ENCODE peak calls at places on chromosomes 3 and 15, in ten cellular contexts. O, J, S, P, N, B, H, Z, G and F are unnamed samples.

GRCh38 chr3:171654809-171655208 is 155.5 kb downstream of the PLD1 start:
- DNase-seq in B (no peak), H (no peak), N (no peak), G (no peak), Z (no peak), P (no peak), S (no peak), O (no peak), J (peak), F (no peak)

GRCh38 chr3:129676985-129677384 is 70.5 kb upstream of the PLXND1 start:
- DNase-seq in S (no peak), H (no peak), Z (no peak), J (no peak), G (no peak), P (no peak), N (no peak), B (no peak), O (no peak), F (no peak)

GRCh38 chr3:133547432-133548041 is 25.9 kb upstream of the CDV3 start:
- DNase-seq in B (no peak), N (no peak), Z (peak), S (no peak), J (no peak), H (peak), G (no peak), O (no peak), P (no peak), F (no peak)

GRCh38 chr3:30289324-30289723 is 317.1 kb upstream of the TGFBR2 start:
- DNase-seq in S (no peak), J (no peak), Z (no peak), O (no peak), H (no peak), N (no peak), B (no peak), G (no peak), P (no peak), F (peak)

GRCh38 chr3:79018671-79019136 is 749.1 kb downstream of the ROBO1 start:
- DNase-seq in Z (no peak), S (peak), J (peak), B (no peak), N (no peak), O (no peak), P (peak), H (peak), G (no peak), F (peak)

GRCh38 chr15:100372695-100373036 is 30.9 kb upstream of the ADAMTS17 start:
- DNase-seq in H (no peak), P (no peak), N (no peak), S (no peak), Z (no peak), B (no peak), O (no peak), G (no peak), J (no peak), F (no peak)

GRCh38 chr15:77538793-77539487 is 93.8 kb downstream of the LINGO1 start:
- DNase-seq in O (no peak), S (no peak), N (no peak), J (peak), H (peak), G (no peak), B (no peak), P (no peak), Z (no peak), F (no peak)

GRCh38 chr3:134309987-134310700 is 59.5 kb upstream of the RYK start:
- DNase-seq in Z (no peak), P (peak), N (no peak), S (no peak), O (no peak), J (no peak), B (no peak), H (no peak), G (no peak), F (peak)

GRCh38 chr3:130946876-130947275 is 53.0 kb downstream of the ATP2C1 start:
- DNase-seq in P (no peak), O (no peak), J (no peak), S (no peak), H (no peak), Z (no peak), N (no peak), B (no peak), G (no peak), F (no peak)

GRCh38 chr3:8451696-8452095 is 49.9 kb upstream of the LMCD1 start:
- DNase-seq in J (no peak), S (no peak), N (no peak), P (no peak), G (no peak), B (no peak), Z (no peak), H (no peak), O (no peak), F (no peak)

GRCh38 chr3:109685084-109686079 is 348.0 kb upstream of the DPPA4 start:
- DNase-seq in O (no peak), G (no peak), B (no peak), J (peak), S (no peak), P (no peak), N (no peak), Z (peak), H (peak), F (peak)

GRCh38 chr3:150430272-150430671 is 22.2 kb downstream of the TSC22D2 start:
- DNase-seq in S (no peak), J (no peak), Z (no peak), G (no peak), H (no peak), B (no peak), N (no peak), O (no peak), P (no peak), F (no peak)

GRCh38 chr3:24351779-24352469 is 142.7 kb downstream of the THRB start:
- DNase-seq in P (no peak), Z (no peak), B (no peak), N (no peak), S (no peak), J (peak), G (no peak), O (no peak), H (no peak), F (no peak)

GRCh38 chr3:73086071-73086494 is 24.6 kb downstream of the EBLN2 start:
- DNase-seq in P (peak), B (no peak), G (peak), O (peak), Z (no peak), H (no peak), S (peak), J (peak), N (no peak), F (peak)

GRCh38 chr3:97971679-97972567 is at the start of gene RIOX2:
- DNase-seq in O (peak), J (peak), B (peak), G (peak), P (peak), H (peak), N (peak), Z (peak), S (peak), F (peak)